ENCODE peak calls at places on chromosomes 6 and 20, in eight cellular contexts. One of them, this sample, is unnamed.

GRCh38 chr6:150775804-150776203 is 89.7 kb upstream of the MTHFD1L start:
- DNase-seq in NCI-H1417: no peak
- DNase-seq in T-cell: no peak
- DNase-seq in naive thymus-derived CD8-positive, alpha-beta T cell: no peak
- DNase-seq in pancreas: no peak
- DNase-seq in cerebellar nuclear complex: no peak
- DNase-seq in endodermal cell: no peak
- DNase-seq in naive B cell: no peak
- DNase-seq in this sample: no peak

GRCh38 chr6:38141045-38141444 is 321.5 kb downstream of the ZFAND3 start:
- DNase-seq in NCI-H1417: no peak
- DNase-seq in T-cell: no peak
- DNase-seq in naive thymus-derived CD8-positive, alpha-beta T cell: no peak
- DNase-seq in pancreas: no peak
- DNase-seq in cerebellar nuclear complex: no peak
- DNase-seq in endodermal cell: no peak
- DNase-seq in naive B cell: no peak
- DNase-seq in this sample: no peak

GRCh38 chr6:39441301-39441700 is 118.8 kb upstream of the KCNK16 start:
- DNase-seq in NCI-H1417: no peak
- DNase-seq in T-cell: no peak
- DNase-seq in naive thymus-derived CD8-positive, alpha-beta T cell: no peak
- DNase-seq in pancreas: no peak
- DNase-seq in cerebellar nuclear complex: no peak
- DNase-seq in endodermal cell: no peak
- DNase-seq in naive B cell: no peak
- DNase-seq in this sample: no peak

GRCh38 chr6:36349240-36349639 is 12.6 kb upstream of the BNIP5 start:
- DNase-seq in NCI-H1417: peak; percentile 79
- DNase-seq in T-cell: no peak
- DNase-seq in naive thymus-derived CD8-positive, alpha-beta T cell: peak; percentile 33
- DNase-seq in pancreas: no peak
- DNase-seq in cerebellar nuclear complex: no peak
- DNase-seq in endodermal cell: peak; percentile 4
- DNase-seq in naive B cell: peak; percentile 8
- DNase-seq in this sample: no peak

GRCh38 chr6:90406142-90406794 is 109.6 kb upstream of the BACH2 start:
- DNase-seq in NCI-H1417: no peak
- DNase-seq in T-cell: no peak
- DNase-seq in naive thymus-derived CD8-positive, alpha-beta T cell: no peak
- DNase-seq in pancreas: no peak
- DNase-seq in cerebellar nuclear complex: no peak
- DNase-seq in endodermal cell: no peak
- DNase-seq in naive B cell: no peak
- DNase-seq in this sample: no peak

GRCh38 chr6:45387236-45387635 is 9.5 kb upstream of the SUPT3H start:
- DNase-seq in NCI-H1417: no peak
- DNase-seq in T-cell: no peak
- DNase-seq in naive thymus-derived CD8-positive, alpha-beta T cell: no peak
- DNase-seq in pancreas: no peak
- DNase-seq in cerebellar nuclear complex: no peak
- DNase-seq in endodermal cell: no peak
- DNase-seq in naive B cell: no peak
- DNase-seq in this sample: no peak

GRCh38 chr6:169118346-169118830 is 135.3 kb downstream of the THBS2 start:
- DNase-seq in NCI-H1417: no peak
- DNase-seq in T-cell: no peak
- DNase-seq in naive thymus-derived CD8-positive, alpha-beta T cell: no peak
- DNase-seq in pancreas: no peak
- DNase-seq in cerebellar nuclear complex: no peak
- DNase-seq in endodermal cell: no peak
- DNase-seq in naive B cell: no peak
- DNase-seq in this sample: no peak

GRCh38 chr6:129893513-129894098 is 32.5 kb upstream of the TMEM244 start:
- DNase-seq in NCI-H1417: no peak
- DNase-seq in T-cell: no peak
- DNase-seq in naive thymus-derived CD8-positive, alpha-beta T cell: peak; percentile 19
- DNase-seq in pancreas: no peak
- DNase-seq in cerebellar nuclear complex: no peak
- DNase-seq in endodermal cell: no peak
- DNase-seq in naive B cell: no peak
- DNase-seq in this sample: no peak

GRCh38 chr6:132147530-132148011 is 196.4 kb upstream of the CCN2 start:
- DNase-seq in NCI-H1417: no peak
- DNase-seq in T-cell: no peak
- DNase-seq in naive thymus-derived CD8-positive, alpha-beta T cell: no peak
- DNase-seq in pancreas: no peak
- DNase-seq in cerebellar nuclear complex: no peak
- DNase-seq in endodermal cell: peak; percentile 57
- DNase-seq in naive B cell: no peak
- DNase-seq in this sample: no peak

GRCh38 chr20:57561356-57562279 is 708 bp downstream of the PCK1 start:
- DNase-seq in NCI-H1417: no peak
- DNase-seq in T-cell: no peak
- DNase-seq in naive thymus-derived CD8-positive, alpha-beta T cell: no peak
- DNase-seq in pancreas: no peak
- DNase-seq in cerebellar nuclear complex: no peak
- DNase-seq in endodermal cell: no peak
- DNase-seq in naive B cell: no peak
- DNase-seq in this sample: no peak

GRCh38 chr6:8080338-8081151 is 16.4 kb upstream of the BLOC1S5 start:
- DNase-seq in NCI-H1417: no peak
- DNase-seq in T-cell: no peak
- DNase-seq in naive thymus-derived CD8-positive, alpha-beta T cell: no peak
- DNase-seq in pancreas: no peak
- DNase-seq in cerebellar nuclear complex: no peak
- DNase-seq in endodermal cell: no peak
- DNase-seq in naive B cell: no peak
- DNase-seq in this sample: no peak

GRCh38 chr6:75882734-75883133 is 133.7 kb downstream of the MYO6 start:
- DNase-seq in NCI-H1417: no peak
- DNase-seq in T-cell: no peak
- DNase-seq in naive thymus-derived CD8-positive, alpha-beta T cell: no peak
- DNase-seq in pancreas: no peak
- DNase-seq in cerebellar nuclear complex: no peak
- DNase-seq in endodermal cell: no peak
- DNase-seq in naive B cell: no peak
- DNase-seq in this sample: no peak

GRCh38 chr6:141265748-141266647 is 866.7 kb upstream of the GJE1 start:
- DNase-seq in NCI-H1417: no peak
- DNase-seq in T-cell: no peak
- DNase-seq in naive thymus-derived CD8-positive, alpha-beta T cell: no peak
- DNase-seq in pancreas: no peak
- DNase-seq in cerebellar nuclear complex: no peak
- DNase-seq in endodermal cell: no peak
- DNase-seq in naive B cell: no peak
- DNase-seq in this sample: no peak

GRCh38 chr6:68128211-68128610 is 506.9 kb upstream of the ADGRB3 start:
- DNase-seq in NCI-H1417: no peak
- DNase-seq in T-cell: no peak
- DNase-seq in naive thymus-derived CD8-positive, alpha-beta T cell: no peak
- DNase-seq in pancreas: no peak
- DNase-seq in cerebellar nuclear complex: no peak
- DNase-seq in endodermal cell: no peak
- DNase-seq in naive B cell: no peak
- DNase-seq in this sample: no peak

GRCh38 chr6:94005835-94006234 is 586.5 kb upstream of the EPHA7 start:
- DNase-seq in NCI-H1417: no peak
- DNase-seq in T-cell: no peak
- DNase-seq in naive thymus-derived CD8-positive, alpha-beta T cell: no peak
- DNase-seq in pancreas: no peak
- DNase-seq in cerebellar nuclear complex: no peak
- DNase-seq in endodermal cell: no peak
- DNase-seq in naive B cell: no peak
- DNase-seq in this sample: no peak